ENCODE peak calls at places on chromosomes 16 and 17, in four cellular contexts. R, G, L and F are unnamed samples.

GRCh38 chr17:69407759-69408158 is 6.7 kb upstream of the MAP2K6 start:
- DNase-seq in R (no peak), G (no peak), L (no peak), F (no peak)

GRCh38 chr17:17905036-17905320 is 67.2 kb downstream of the TOM1L2 start:
- DNase-seq in R (no peak), G (no peak), L (no peak), F (no peak)

GRCh38 chr16:12168054-12169018 is 191.8 kb downstream of the SNX29 start:
- DNase-seq in R (no peak), G (no peak), L (no peak), F (no peak)

GRCh38 chr16:29641561-29641960 is 21.5 kb upstream of the SPN start:
- DNase-seq in R (no peak), G (no peak), L (no peak), F (no peak)

GRCh38 chr17:2453325-2453724 is 52.5 kb upstream of the MNT start:
- DNase-seq in R (no peak), G (no peak), L (no peak), F (no peak)

GRCh38 chr17:4808378-4808767 is 1.4 kb downstream of the PLD2 start:
- DNase-seq in R (peak), G (no peak), L (no peak), F (no peak)

GRCh38 chr16:1532771-1533170 is 695 bp upstream of the TMEM204 start:
- DNase-seq in R (no peak), G (no peak), L (no peak), F (no peak)

GRCh38 chr16:89269805-89270665 is 52.5 kb downstream of the ZNF778 start:
- DNase-seq in R (no peak), G (no peak), L (no peak), F (no peak)

GRCh38 chr16:55955845-55956244 is 80.7 kb upstream of the CES5A start:
- DNase-seq in R (peak), G (no peak), L (no peak), F (no peak)

GRCh38 chr16:14325502-14325901 is 254.4 kb downstream of the MRTFB start:
- DNase-seq in R (no peak), G (no peak), L (no peak), F (no peak)

GRCh38 chr17:79843917-79844815 is 4.9 kb upstream of the CBX4 start:
- DNase-seq in R (peak), G (no peak), L (no peak), F (no peak)

GRCh38 chr16:70809392-70810060 is 8.6 kb upstream of the VAC14 start:
- DNase-seq in R (no peak), G (no peak), L (no peak), F (no peak)

GRCh38 chr17:44970136-44970737 is 2.1 kb upstream of the C1QL1 start:
- DNase-seq in R (no peak), G (no peak), L (no peak), F (no peak)

GRCh38 chr16:5347561-5347960 is 250.0 kb upstream of the EEF2KMT start:
- DNase-seq in R (no peak), G (no peak), L (no peak), F (no peak)

GRCh38 chr17:17180141-17180603 is 26.0 kb downstream of the PLD6 start:
- DNase-seq in R (no peak), G (no peak), L (no peak), F (no peak)

GRCh38 chr17:5035356-5035755 is at the start of gene SLC52A1:
- DNase-seq in R (no peak), G (no peak), L (no peak), F (no peak)

GRCh38 chr17:63364387-63364786 is 81.7 kb downstream of the CYB561 start:
- DNase-seq in R (no peak), G (peak), L (no peak), F (no peak)

GRCh38 chr16:53743149-53743566 is 39.2 kb downstream of the FTO start:
- DNase-seq in R (no peak), G (no peak), L (no peak), F (peak)

GRCh38 chr17:30519707-30520106 is 42.5 kb downstream of the GOSR1 start:
- DNase-seq in R (no peak), G (peak), L (no peak), F (no peak)

GRCh38 chr16:17607624-17608023 is 136.9 kb upstream of the XYLT1 start:
- DNase-seq in R (no peak), G (no peak), L (no peak), F (no peak)

GRCh38 chr16:15689290-15689689 is 39.2 kb downstream of the NDE1 start:
- DNase-seq in R (no peak), G (no peak), L (no peak), F (no peak)

GRCh38 chr17:56939869-56940484 is 20.9 kb downstream of the COIL start:
- DNase-seq in R (peak), G (peak), L (peak), F (peak)

GRCh38 chr16:56812884-56813283 is 52.1 kb upstream of the SLC12A3 start:
- DNase-seq in R (no peak), G (no peak), L (no peak), F (no peak)

GRCh38 chr17:49180303-49180702 is 30.1 kb downstream of the GNGT2 start:
- DNase-seq in R (peak), G (peak), L (peak), F (peak)

GRCh38 chr16:4011225-4011939 is 104.9 kb downstream of the ADCY9 start:
- DNase-seq in R (no peak), G (no peak), L (no peak), F (no peak)

GRCh38 chr16:57266531-57267268 is 17.8 kb downstream of the PLLP start:
- DNase-seq in R (no peak), G (no peak), L (no peak), F (peak)

GRCh38 chr17:81418710-81419332 is 23.6 kb downstream of the BAHCC1 start:
- DNase-seq in R (no peak), G (no peak), L (no peak), F (no peak)

GRCh38 chr17:7703584-7704574 is 1.1 kb upstream of the EFNB3 start:
- DNase-seq in R (no peak), G (peak), L (no peak), F (no peak)

GRCh38 chr16:89256651-89257254 is 39.2 kb downstream of the ZNF778 start:
- DNase-seq in R (no peak), G (no peak), L (no peak), F (no peak)

GRCh38 chr17:63290784-63291183 is 155.3 kb downstream of the CYB561 start:
- DNase-seq in R (no peak), G (no peak), L (no peak), F (no peak)

GRCh38 chr16:72013389-72013788 is 4.8 kb downstream of the DHODH start:
- DNase-seq in R (no peak), G (no peak), L (no peak), F (no peak)

GRCh38 chr16:79932564-79932963 is 332.0 kb upstream of the MAF start:
- DNase-seq in R (no peak), G (no peak), L (no peak), F (no peak)

GRCh38 chr17:17114592-17115225 is 72.5 kb downstream of the MPRIP start:
- DNase-seq in R (no peak), G (no peak), L (no peak), F (no peak)

GRCh38 chr16:16108759-16109158 is 114.5 kb downstream of the ABCC6 start:
- DNase-seq in R (no peak), G (no peak), L (no peak), F (no peak)

GRCh38 chr17:68247445-68248198 is at the start of gene AMZ2:
- DNase-seq in R (peak), G (peak), L (peak), F (peak)